ENCODE peak calls at places on chromosome 4, in eight cellular contexts. C is mucosa of descending colon, F is lower lobe of right lung, N is heart left ventricle, X is ovary, R is fibroblast of lung, E is A549, V is kidney. K is an unnamed sample. For H3K4me1, the result is how much of the 10 kb centered on the place peaks cover.

GRCh38 chr4:38381788-38382187 is 282.2 kb upstream of the KLF3 start:
- DNase-seq in C (no peak), X (peak), F (no peak), R (peak), V (peak), E (no peak), N (no peak), K (no peak)

GRCh38 chr4:184513802-184514120 is 39.4 kb upstream of the IRF2 start:
- DNase-seq in R (no peak), C (no peak), F (no peak), E (no peak), X (no peak), V (no peak), N (no peak), K (no peak)

GRCh38 chr4:1249148-1249730 is 309 bp upstream of the CTBP1 start:
- DNase-seq in N (peak), V (peak), R (peak), E (peak), C (peak), F (peak), X (peak), K (peak)

GRCh38 chr4:72564184-72564583 is 4.8 kb downstream of the ADAMTS3 start:
- DNase-seq in C (no peak), N (no peak), X (no peak), E (no peak), F (no peak), V (no peak), R (peak), K (no peak)

GRCh38 chr4:3036131-3036952 is 38.0 kb downstream of the HTT-AS start:
- DNase-seq in N (no peak), C (no peak), F (no peak), X (no peak), R (no peak), E (no peak), V (no peak), K (no peak)

GRCh38 chr4:35541888-35542213 is 702.5 kb downstream of the ARAP2 start:
- DNase-seq in N (no peak), X (no peak), E (no peak), F (no peak), V (no peak), C (no peak), R (no peak), K (no peak)

GRCh38 chr4:38867478-38868054 is at the start of gene FAM114A1:
- DNase-seq in N (peak), R (peak), X (peak), V (peak), E (peak), F (peak), C (peak), K (peak)

GRCh38 chr4:71004281-71004851 is 10.9 kb downstream of the DCK start:
- DNase-seq in R (no peak), C (peak), N (no peak), V (peak), E (no peak), X (no peak), F (no peak), K (no peak)

GRCh38 chr4:3176625-3177229 is 72.2 kb upstream of the MSANTD1 start:
- DNase-seq in F (no peak), V (no peak), C (no peak), X (no peak), N (no peak), R (no peak), E (no peak), K (no peak)

GRCh38 chr4:185820119-185821028 is 8.4 kb upstream of the SORBS2 start:
- DNase-seq in X (no peak), E (no peak), N (no peak), R (no peak), C (no peak), V (no peak), F (no peak), K (no peak)

GRCh38 chr4:180923476-180923875 is 1319.7 kb upstream of the TENM3 start:
- DNase-seq in N (no peak), V (no peak), E (no peak), C (no peak), F (no peak), X (no peak), R (peak), K (no peak)

GRCh38 chr4:117479673-117480072 is 394.3 kb upstream of the TRAM1L1 start:
- DNase-seq in C (no peak), F (no peak), X (no peak), V (no peak), R (no peak), N (no peak), E (no peak), K (no peak)

GRCh38 chr4:126338572-126338971 is 1023.8 kb downstream of the FAT4 start:
- DNase-seq in E (no peak), R (no peak), X (no peak), C (no peak), N (no peak), F (no peak), V (no peak), K (no peak)

GRCh38 chr4:89645512-89645911 is 191.4 kb downstream of the SNCA start:
- DNase-seq in E (no peak), V (no peak), R (no peak), C (no peak), N (no peak), X (no peak), F (no peak), K (no peak)

GRCh38 chr4:180615746-180616145 is 1627.5 kb upstream of the TENM3 start:
- DNase-seq in R (no peak), E (no peak), N (no peak), V (no peak), F (no peak), C (no peak), X (no peak), K (no peak)

GRCh38 chr4:68691186-68691585 is 20.7 kb upstream of the UGT2B15 start:
- DNase-seq in R (no peak), N (no peak), V (no peak), E (no peak), C (no peak), F (no peak), X (no peak), K (no peak)

GRCh38 chr4:31175242-31175910 is 455.2 kb downstream of the PCDH7 start:
- DNase-seq in E (no peak), R (peak), C (no peak), N (no peak), V (no peak), X (no peak), F (no peak), K (no peak)

GRCh38 chr4:76758996-76759395 is 138.9 kb downstream of the SOWAHB start:
- DNase-seq in E (no peak), X (no peak), F (no peak), V (no peak), C (no peak), R (no peak), N (no peak), K (no peak)

GRCh38 chr4:105389167-105389566 is 84.7 kb downstream of the PPA2 start:
- DNase-seq in E (no peak), F (no peak), N (no peak), R (peak), C (no peak), V (no peak), X (no peak), K (no peak)

GRCh38 chr4:117773067-117773946 is 261.0 kb upstream of the NDST3 start:
- DNase-seq in F (no peak), V (no peak), N (no peak), C (peak), E (no peak), R (no peak), X (no peak), K (no peak)

GRCh38 chr4:137253949-137254348 is 278.3 kb downstream of the PCDH18 start:
- DNase-seq in R (peak), N (no peak), F (no peak), E (no peak), C (no peak), X (no peak), V (no peak), K (no peak)

GRCh38 chr4:24690436-24690835 is 104.9 kb upstream of the SOD3 start:
- DNase-seq in E (no peak), X (no peak), N (no peak), F (no peak), R (peak), V (no peak), C (no peak), K (no peak)

GRCh38 chr4:83677656-83678055 is 141.7 kb downstream of the GPAT3 start:
- DNase-seq in R (no peak), V (no peak), X (no peak), C (no peak), F (no peak), E (no peak), N (no peak), K (no peak)

GRCh38 chr4:79073471-79073870 is 134.2 kb upstream of the PAQR3 start:
- DNase-seq in X (no peak), F (no peak), E (no peak), C (no peak), N (no peak), V (no peak), R (no peak), K (no peak)

GRCh38 chr4:15303052-15303641 is 124.7 kb upstream of the C1QTNF7 start:
- DNase-seq in C (no peak), E (peak), F (no peak), X (peak), N (no peak), V (no peak), R (peak), K (no peak)

GRCh38 chr4:8510611-8511285 is 69.4 kb upstream of the GPR78 start:
- DNase-seq in F (no peak), X (no peak), R (no peak), V (no peak), C (no peak), N (no peak), E (no peak), K (no peak)

GRCh38 chr4:9765091-9765490 is 16.3 kb upstream of the DRD5 start:
- DNase-seq in C (no peak), N (no peak), F (no peak), R (peak), X (no peak), E (no peak), V (no peak), K (no peak)

GRCh38 chr4:77493829-77494551 is 111.6 kb upstream of the CXCL13 start:
- DNase-seq in E (no peak), N (no peak), F (no peak), R (no peak), X (no peak), V (no peak), C (no peak), K (no peak)

GRCh38 chr4:99536848-99537247 is 26.0 kb downstream of the C4orf17 start:
- DNase-seq in C (no peak), R (no peak), X (no peak), E (no peak), F (no peak), V (no peak), N (no peak), K (no peak)

GRCh38 chr4:132513491-132513890 is 635.6 kb upstream of the PCDH10 start:
- DNase-seq in F (no peak), R (no peak), X (no peak), C (no peak), N (no peak), V (no peak), E (no peak), K (no peak)

GRCh38 chr4:68348577-68348976 is 1.3 kb downstream of the YTHDC1 start:
- DNase-seq in N (no peak), E (no peak), C (no peak), X (no peak), R (no peak), V (no peak), F (no peak), K (no peak)

GRCh38 chr4:78565971-78566372 is 14.4 kb downstream of the ANXA3 start:
- DNase-seq in V (no peak), E (peak), X (no peak), F (no peak), C (no peak), R (peak), N (no peak), K (no peak)

GRCh38 chr4:112284662-112285411 is 867 bp downstream of the TIFA start:
- DNase-seq in E (peak), X (peak), R (peak), C (peak), V (peak), F (peak), N (peak), K (no peak)

GRCh38 chr4:32226201-32226600 is 1506.0 kb downstream of the PCDH7 start:
- DNase-seq in X (no peak), R (peak), N (no peak), C (no peak), F (no peak), V (no peak), E (no peak), K (no peak)

GRCh38 chr4:141772838-141773237 is 136.5 kb downstream of the IL15 start:
- DNase-seq in E (no peak), V (no peak), F (no peak), N (no peak), X (no peak), R (no peak), C (no peak), K (no peak)

GRCh38 chr4:184234155-184234554 is 16.5 kb upstream of the ENPP6 start:
- DNase-seq in E (no peak), R (no peak), F (no peak), X (no peak), N (no peak), V (no peak), C (no peak), K (no peak)

GRCh38 chr4:53595204-53595603 is 3.9 kb upstream of the LNX1 start:
- DNase-seq in E (no peak), N (no peak), X (no peak), C (no peak), R (no peak), F (no peak), V (no peak), K (no peak)

GRCh38 chr4:53592128-53592527 is 842 bp upstream of the LNX1 start:
- DNase-seq in X (no peak), V (no peak), F (no peak), E (no peak), C (no peak), R (peak), N (no peak), K (no peak)

GRCh38 chr4:53595823-53596222 is 4.5 kb upstream of the LNX1 start:
- DNase-seq in N (no peak), C (no peak), F (no peak), E (no peak), R (no peak), X (no peak), V (no peak), K (no peak)

GRCh38 chr4:53592686-53593641 is 1.7 kb upstream of the LNX1 start:
- DNase-seq in R (no peak), V (peak), E (peak), C (peak), X (peak), N (peak), F (peak), K (peak)

GRCh38 chr4:53593765-53594164 is 2.5 kb upstream of the LNX1 start:
- DNase-seq in V (no peak), X (no peak), F (no peak), R (no peak), N (no peak), E (no peak), C (no peak), K (no peak)
- H3K4me3 ChIP-seq in V (no peak), X (no peak), F (no peak), R (no peak), N (no peak), E (no peak), C (no peak), K (no peak)

DNA sequence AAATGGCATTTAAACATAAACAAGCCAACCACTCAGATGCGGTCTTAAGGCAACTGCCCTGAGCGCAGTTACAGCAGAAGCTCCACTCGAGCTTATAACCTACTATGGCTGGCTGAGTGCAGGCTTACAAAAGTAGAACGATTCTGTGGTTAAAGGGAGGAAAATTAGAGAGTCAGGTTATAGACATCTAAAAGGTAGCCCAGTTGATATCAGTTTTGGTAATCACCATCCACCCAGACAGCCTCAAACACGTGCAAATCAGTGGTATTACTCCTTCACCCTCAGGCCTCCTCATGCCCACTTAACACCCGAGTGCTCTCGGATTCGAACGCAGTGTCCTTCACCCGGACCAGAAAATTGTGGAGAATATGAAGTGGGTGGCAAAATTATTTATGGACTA is 3.1 kb downstream of the LEF1 start:
- DNase-seq in C (no peak), N (no peak), F (no peak), R (no peak), X (no peak), V (no peak), E (no peak), K (no peak)
- H3K4me1 ChIP-seq in C (under half), N (under half), F (under half), R (under half), X (under half), V (under half), E (under half), K (under half)

GRCh38 chr4:138494931-138495330 is 252.8 kb upstream of the SLC7A11 start:
- DNase-seq in X (no peak), F (no peak), C (no peak), N (no peak), R (no peak), V (no peak), E (peak), K (no peak)
- TF ChIP-seq CTCF in X (no peak), F (peak), C (no peak), N (no peak), R (no peak), V (no peak), E (peak), K (no peak)

DNA sequence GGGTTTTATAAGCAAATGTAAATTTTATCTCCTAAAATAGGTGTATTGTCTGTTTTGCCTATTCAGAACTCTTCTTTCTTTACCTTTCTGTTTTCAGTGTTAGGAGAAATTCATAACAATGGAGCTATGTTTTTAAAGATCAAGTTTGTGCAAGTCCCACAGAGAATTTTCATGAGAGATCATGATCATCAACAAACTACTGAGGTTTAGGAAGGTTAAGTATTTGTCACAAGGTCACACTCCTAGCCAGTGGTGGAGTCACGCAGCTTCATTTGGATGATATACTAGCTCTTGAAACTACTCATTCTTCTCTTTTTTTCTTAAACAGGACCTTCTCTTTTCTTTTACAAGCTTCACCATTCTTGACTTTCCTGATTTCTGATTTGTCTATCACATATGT is 892.6 kb upstream of the FRG1 start:
- DNase-seq in R (no peak), N (no peak), F (no peak), V (no peak), X (no peak), E (no peak), C (no peak), K (no peak)
- H3K4me3 ChIP-seq in R (no peak), N (no peak), F (no peak), V (no peak), X (no peak), E (no peak), C (no peak), K (no peak)